ENCODE peak calls at places on chromosomes 1 and 21, in ten cellular contexts. Y, C, L, E, I, U, N, R, W and B are unnamed samples.

GRCh38 chr21:36803051-36803709 is 104.3 kb downstream of the SIM2 start:
- DNase-seq in C (no peak), N (no peak), R (no peak), U (no peak), I (no peak), E (no peak), W (no peak), Y (no peak), L (no peak), B (no peak)

GRCh38 chr1:40595623-40596022 is 64.2 kb downstream of the ZNF684 start:
- DNase-seq in U (no peak), W (no peak), N (no peak), C (no peak), E (no peak), R (no peak), L (no peak), I (no peak), Y (no peak), B (no peak)

GRCh38 chr1:43009274-43009673 is 50.6 kb upstream of the SLC2A1 start:
- DNase-seq in C (no peak), L (no peak), N (no peak), R (no peak), I (no peak), Y (no peak), E (no peak), W (no peak), U (no peak), B (no peak)

GRCh38 chr21:27693376-27693775 is 726.5 kb upstream of the ADAMTS5 start:
- DNase-seq in L (no peak), Y (peak; percentile 42), E (no peak), U (no peak), W (no peak), I (no peak), C (no peak), R (no peak), N (peak; percentile 68), B (no peak)

GRCh38 chr21:16280731-16281130 is 550.9 kb downstream of the USP25 start:
- DNase-seq in U (no peak), E (no peak), Y (peak; percentile 18), R (no peak), N (no peak), L (no peak), W (no peak), I (no peak), C (no peak), B (no peak)

GRCh38 chr1:28915036-28915895 is 897 bp downstream of the EPB41 start:
- DNase-seq in U (no peak), R (no peak), C (peak; percentile 37), L (peak; percentile 33), Y (peak; percentile 54), E (no peak), N (no peak), I (no peak), W (peak; percentile 55), B (no peak)

GRCh38 chr1:15337656-15338402 is 71.9 kb upstream of the EFHD2 start:
- DNase-seq in U (no peak), Y (peak; percentile 81), I (no peak), L (no peak), R (peak; percentile 70), W (peak; percentile 37), C (no peak), N (peak; percentile 39), E (peak; percentile 31), B (no peak)

GRCh38 chr21:44960141-44961092 is 20.6 kb downstream of the SLX9 start:
- DNase-seq in N (no peak), C (no peak), E (no peak), R (no peak), Y (no peak), W (peak; percentile 39), L (no peak), I (no peak), U (no peak), B (no peak)

GRCh38 chr1:186152227-186152944 is 222.7 kb downstream of the TPR start:
- DNase-seq in W (no peak), N (peak; percentile 56), Y (peak; percentile 46), R (peak; percentile 54), U (no peak), C (no peak), E (no peak), L (no peak), I (no peak), B (peak; percentile 27)

GRCh38 chr1:84143796-84144565 is at the start of gene PRKACB:
- DNase-seq in U (no peak), L (no peak), N (no peak), R (no peak), C (no peak), E (no peak), Y (peak; percentile 34), W (no peak), I (no peak), B (no peak)

GRCh38 chr1:224879404-224879803 is 50.1 kb upstream of the DNAH14 start:
- DNase-seq in W (no peak), N (no peak), I (no peak), R (no peak), Y (peak; percentile 61), E (no peak), L (no peak), C (no peak), U (no peak), B (no peak)

GRCh38 chr1:199551967-199552565 is 475.4 kb upstream of the NR5A2 start:
- DNase-seq in Y (peak; percentile 85), C (no peak), N (peak; percentile 17), U (no peak), E (no peak), L (no peak), I (peak; percentile 20), W (no peak), R (peak; percentile 40), B (peak; percentile 35)

GRCh38 chr1:88060112-88060673 is 623.9 kb upstream of the PKN2 start:
- DNase-seq in N (no peak), U (no peak), L (no peak), Y (no peak), W (no peak), C (no peak), E (no peak), I (no peak), R (no peak), B (no peak)

GRCh38 chr1:240888039-240888786 is 276.3 kb upstream of the GREM2 start:
- DNase-seq in Y (peak; percentile 3), I (peak; percentile 70), R (peak; percentile 3), W (no peak), C (peak; percentile 57), N (no peak), E (no peak), U (peak; percentile 7), L (no peak), B (no peak)

GRCh38 chr1:223256034-223256433 is 107.9 kb downstream of the SUSD4 start:
- DNase-seq in U (no peak), C (no peak), Y (no peak), R (no peak), L (no peak), W (no peak), E (no peak), I (no peak), N (no peak), B (no peak)

GRCh38 chr1:35558374-35559316 is 1.0 kb downstream of the NCDN start:
- DNase-seq in I (peak; percentile 33), L (no peak), W (no peak), C (no peak), R (no peak), E (no peak), Y (no peak), U (no peak), N (no peak), B (no peak)

GRCh38 chr1:87759420-87759819 is 430.7 kb downstream of the LMO4 start:
- DNase-seq in C (no peak), L (no peak), Y (no peak), W (no peak), R (no peak), U (no peak), E (no peak), I (no peak), N (no peak), B (no peak)

GRCh38 chr1:165259236-165259635 is 97.3 kb downstream of the LMX1A start:
- DNase-seq in L (no peak), E (no peak), U (peak; percentile 13), N (no peak), R (no peak), C (no peak), Y (no peak), W (no peak), I (no peak), B (no peak)

GRCh38 chr1:27538793-27539192 is 48.8 kb upstream of the WASF2 start:
- DNase-seq in C (no peak), E (no peak), W (no peak), N (no peak), L (no peak), R (no peak), I (no peak), Y (peak; percentile 56), U (no peak), B (no peak)

GRCh38 chr1:65174585-65174984 is 26.6 kb downstream of the AK4 start:
- DNase-seq in W (peak; percentile 51), L (no peak), Y (peak; percentile 96), E (peak; percentile 69), C (peak; percentile 83), N (peak; percentile 87), U (no peak), R (peak; percentile 70), I (no peak), B (peak; percentile 86)

GRCh38 chr1:72227667-72228066 is 54.7 kb downstream of the NEGR1 start:
- DNase-seq in U (no peak), R (no peak), I (no peak), E (no peak), W (no peak), N (no peak), C (no peak), Y (peak; percentile 4), L (no peak), B (no peak)

GRCh38 chr1:157042852-157043251 is 2.7 kb downstream of the ARHGEF11 start:
- DNase-seq in U (no peak), W (no peak), E (no peak), I (no peak), N (no peak), R (no peak), Y (no peak), L (no peak), C (no peak), B (peak; percentile 33)
- H3K4me3 ChIP-seq in U (no peak overlapping the region), W (peak overlapping the region; percentile 69), E (peak overlapping the region; percentile 78), I (peak overlapping the region; percentile 3), N (no peak overlapping the region), R (no peak overlapping the region), Y (peak overlapping the region; percentile 95), L (no peak overlapping the region), C (peak overlapping the region; percentile 63), B (peak overlapping the region; percentile 86)

GRCh38 chr1:21072721-21073120 is 104.0 kb downstream of the EIF4G3 start:
- DNase-seq in R (no peak), C (no peak), L (no peak), I (no peak), U (no peak), Y (peak; percentile 61), W (no peak), N (no peak), E (no peak), B (peak; percentile 55)
- TF ChIP-seq CTCF in R (no peak), C (no peak), L (no peak), I (no peak), U (no peak), Y (no peak), W (no peak), N (peak; percentile 8), E (no peak), B (peak; percentile 27)

GRCh38 chr21:46152939-46153258 is 2.5 kb downstream of the FTCD start:
- DNase-seq in N (no peak), U (peak; percentile 3), Y (no peak), E (peak; percentile 16), W (no peak), C (no peak), L (no peak), I (no peak), R (no peak), B (no peak)
- H3K4me3 ChIP-seq in N (no peak overlapping the region), U (no peak overlapping the region), Y (no peak overlapping the region), E (peak overlapping the region; percentile 38), W (peak overlapping the region; percentile 37), C (peak overlapping the region; percentile 34), L (no peak overlapping the region), I (peak overlapping the region; percentile 14), R (no peak overlapping the region), B (peak overlapping the region; percentile 25)

GRCh38 chr1:225977937-225978748 is 21.0 kb downstream of the SDE2 start:
- DNase-seq in E (no peak), N (no peak), C (no peak), W (no peak), R (no peak), Y (no peak), L (no peak), U (peak; percentile 53), I (no peak), B (no peak)
- TF ChIP-seq CTCF in E (no peak), N (no peak), C (no peak), W (no peak), R (no peak), Y (no peak), L (no peak), U (no peak), I (peak; percentile 33), B (no peak)